ENCODE peak calls at places on chromosomes 7 and 10, in eight cellular contexts. K is Ammon's horn; D is activated effector memory CD4-positive, alpha-beta T cell treated with anti-CD3 and anti-CD28 coated beads, Interleukin-2, amount 50 U/mL, for 16 hours; V is GDM1; Z is A549; P is RWPE1; C is activated T-cell treated with anti-CD3 and anti-CD28 coated beads for 1 hour; L is CD8-positive, alpha-beta memory T cell. B is an unnamed sample.

GRCh38 chr10:650691-651615 is 38.5 kb downstream of the DIP2C start:
- DNase-seq in C (no peak), Z (no peak), V (no peak), D (no peak), K (no peak), L (no peak), P (no peak), B (no peak)

GRCh38 chr10:127048630-127049029 is 143.4 kb downstream of the DOCK1 start:
- DNase-seq in D (no peak), C (no peak), P (no peak), Z (no peak), K (no peak), V (no peak), L (no peak), B (no peak)

GRCh38 chr10:77062381-77062780 is 575.2 kb downstream of the KCNMA1 start:
- DNase-seq in P (no peak), L (no peak), Z (no peak), C (no peak), D (no peak), K (no peak), V (no peak), B (no peak)

GRCh38 chr7:28172976-28173375 is 7.6 kb downstream of the JAZF1 start:
- DNase-seq in C (no peak), D (no peak), K (no peak), L (no peak), P (no peak), Z (no peak), V (no peak), B (no peak)

GRCh38 chr7:96784597-96784996 is 75.0 kb upstream of the SEM1 start:
- DNase-seq in L (no peak), C (no peak), V (no peak), D (no peak), K (no peak), P (no peak), Z (no peak), B (no peak)

GRCh38 chr10:73159038-73159648 is 8.7 kb downstream of the ECD start:
- DNase-seq in V (peak), D (peak), L (peak), P (peak), K (peak), Z (peak), C (peak), B (no peak)

GRCh38 chr10:91776266-91776665 is 22.0 kb upstream of the TNKS2 start:
- DNase-seq in V (no peak), Z (no peak), C (no peak), K (no peak), P (no peak), D (no peak), L (no peak), B (no peak)

GRCh38 chr7:159030490-159031134 is 114.1 kb downstream of the VIPR2 start:
- DNase-seq in L (no peak), V (no peak), P (peak), K (peak), C (no peak), Z (peak), D (no peak), B (peak)

GRCh38 chr7:29563590-29564454 is at the start of gene PRR15:
- DNase-seq in K (no peak), L (no peak), Z (peak), C (no peak), P (peak), V (no peak), D (peak), B (no peak)

GRCh38 chr10:89064764-89065163 is 74.2 kb downstream of the FAS start:
- DNase-seq in Z (no peak), K (no peak), L (no peak), D (no peak), V (no peak), C (no peak), P (no peak), B (no peak)

GRCh38 chr7:44111759-44112158 is 7.6 kb downstream of the AEBP1 start:
- DNase-seq in K (peak), D (no peak), P (no peak), L (no peak), C (no peak), Z (no peak), V (no peak), B (no peak)

GRCh38 chr10:62049815-62050626 is 148.5 kb downstream of the ARID5B start:
- DNase-seq in D (no peak), V (no peak), K (no peak), P (no peak), L (no peak), Z (no peak), C (no peak), B (no peak)

GRCh38 chr10:123883921-123884320 is 7.7 kb downstream of the CPXM2 start:
- DNase-seq in K (no peak), D (no peak), Z (no peak), V (no peak), C (no peak), P (no peak), L (no peak), B (no peak)

GRCh38 chr7:70646551-70647248 is 485.2 kb upstream of the GALNT17 start:
- DNase-seq in L (no peak), Z (no peak), V (no peak), D (no peak), K (peak), P (no peak), C (no peak), B (no peak)

GRCh38 chr7:137990251-137990901 is 11.5 kb downstream of the CREB3L2 start:
- DNase-seq in Z (no peak), V (no peak), K (no peak), P (peak), D (no peak), L (no peak), C (no peak), B (no peak)

GRCh38 chr7:30888783-30889182 is 22.9 kb upstream of the AQP1 start:
- DNase-seq in Z (peak), K (peak), L (no peak), V (no peak), P (peak), C (no peak), D (no peak), B (no peak)

GRCh38 chr10:62379394-62379793 is 5.2 kb downstream of the ZNF365 start:
- DNase-seq in V (no peak), L (no peak), Z (no peak), P (no peak), C (no peak), K (peak), D (no peak), B (no peak)

GRCh38 chr7:26397786-26398435 is 106.2 kb downstream of the SNX10 start:
- DNase-seq in K (peak), P (no peak), D (no peak), L (no peak), V (peak), C (no peak), Z (peak), B (peak)

GRCh38 chr10:98582363-98582762 is 135.6 kb upstream of the HPS1 start:
- DNase-seq in V (no peak), K (no peak), L (no peak), P (no peak), Z (no peak), D (no peak), C (no peak), B (no peak)

GRCh38 chr10:127911867-127912257 is 5.0 kb downstream of the PTPRE start:
- DNase-seq in K (no peak), D (no peak), P (no peak), Z (no peak), L (no peak), C (no peak), V (no peak), B (no peak)

GRCh38 chr10:35640474-35640873 is 1.6 kb downstream of the FZD8 start:
- DNase-seq in D (peak), V (peak), Z (peak), C (no peak), L (no peak), P (peak), K (peak), B (no peak)

GRCh38 chr7:85927226-85927625 is 716.5 kb upstream of the GRM3 start:
- DNase-seq in D (no peak), L (no peak), Z (no peak), K (no peak), P (no peak), C (no peak), V (no peak), B (no peak)

GRCh38 chr7:129493555-129493954 is 8.8 kb upstream of the SMKR1 start:
- DNase-seq in V (no peak), K (no peak), P (no peak), C (no peak), D (no peak), L (no peak), Z (no peak), B (no peak)

GRCh38 chr10:113108180-113108835 is 158.3 kb downstream of the TCF7L2 start:
- DNase-seq in C (peak), V (no peak), Z (peak), P (no peak), L (peak), D (peak), K (no peak), B (no peak)

GRCh38 chr10:48805411-48805810 is 120.7 kb downstream of the WDFY4 start:
- DNase-seq in D (no peak), Z (no peak), L (no peak), C (no peak), K (no peak), V (no peak), P (no peak), B (no peak)

GRCh38 chr7:95636140-95636539 is 39.8 kb upstream of the PDK4 start:
- DNase-seq in P (peak), C (no peak), D (no peak), V (no peak), K (no peak), L (no peak), Z (no peak), B (no peak)

GRCh38 chr7:1254281-1255082 is 21.8 kb downstream of the UNCX start:
- DNase-seq in C (no peak), P (no peak), L (no peak), V (no peak), D (no peak), K (no peak), Z (no peak), B (no peak)

GRCh38 chr10:28569506-28570159 is 36.7 kb downstream of the WAC start:
- DNase-seq in D (no peak), V (no peak), K (peak), L (no peak), P (peak), Z (no peak), C (no peak), B (no peak)

GRCh38 chr10:131697461-131698128 is 203.2 kb upstream of the PPP2R2D start:
- DNase-seq in C (no peak), L (no peak), K (no peak), D (no peak), V (no peak), Z (no peak), P (no peak), B (no peak)

GRCh38 chr7:44629825-44630580 is 23.6 kb downstream of the OGDH start:
- DNase-seq in V (no peak), Z (no peak), K (no peak), C (no peak), D (no peak), L (no peak), P (no peak), B (no peak)

GRCh38 chr10:128268015-128268722 is 141.9 kb upstream of the MKI67 start:
- DNase-seq in D (no peak), K (peak), Z (peak), C (no peak), V (peak), P (peak), L (no peak), B (no peak)

GRCh38 chr10:49369216-49370162 is 26.4 kb downstream of the DRGX start:
- DNase-seq in L (no peak), P (no peak), V (no peak), K (no peak), Z (no peak), D (no peak), C (no peak), B (no peak)

GRCh38 chr7:133582766-133583523 is 330.1 kb downstream of the EXOC4 start:
- DNase-seq in V (no peak), P (no peak), K (no peak), L (no peak), D (no peak), C (no peak), Z (no peak), B (no peak)

GRCh38 chr7:26910221-26910620 is 45.8 kb upstream of the SKAP2 start:
- DNase-seq in K (no peak), C (no peak), D (no peak), V (no peak), P (peak), Z (peak), L (peak), B (peak)

GRCh38 chr7:157046681-157047080 is 36.2 kb upstream of the MNX1 start:
- DNase-seq in V (no peak), P (peak), C (no peak), D (no peak), Z (no peak), L (no peak), K (no peak), B (no peak)

GRCh38 chr7:133573554-133574265 is 320.8 kb downstream of the EXOC4 start:
- DNase-seq in D (no peak), L (no peak), P (no peak), K (no peak), C (no peak), V (no peak), Z (no peak), B (no peak)

GRCh38 chr10:33334839-33335549 is 527 bp upstream of the NRP1 start:
- DNase-seq in K (peak), P (peak), C (no peak), V (peak), L (no peak), D (peak), Z (peak), B (peak)

GRCh38 chr7:151205749-151206148 is 4.5 kb downstream of the H2BK1 start:
- DNase-seq in L (no peak), V (no peak), D (no peak), P (no peak), Z (no peak), K (no peak), C (no peak), B (no peak)

B was measured in HL-60.